ENCODE peak calls at places on chromosomes 11 and 22, in seven cellular contexts. One of them, this sample, is unnamed.

GRCh38 chr11:73348838-73349237 is 27.4 kb upstream of the RELT start:
- DNase-seq in T follicular helper cell: no peak
- DNase-seq in PC-3: no peak
- DNase-seq in AG09319: no peak
- DNase-seq in RWPE1: no peak
- DNase-seq in activated T-helper 1 cell treated with anti-CD3 and anti-CD28 coated beads, Interleukin-12 subunit alpha, Interleukin-12 subunit beta, Interleukin-2, Interleukin-4 antibody, amounts not matched to agents 30 ng/mL and 10 ng/mL and 1 ng/mL, durations not matched to agents 14 hours and 24 hours and 36 hours: no peak
- DNase-seq in astrocyte of the hippocampus: no peak
- DNase-seq in this sample: no peak

GRCh38 chr22:22710719-22711531 is 66.5 kb downstream of the GGTLC2 start:
- DNase-seq in activated T-helper 1 cell treated with anti-CD3 and anti-CD28 coated beads, Interleukin-12 subunit alpha, Interleukin-12 subunit beta, Interleukin-2, Interleukin-4 antibody, amounts not matched to agents 30 ng/mL and 10 ng/mL and 1 ng/mL, durations not matched to agents 14 hours and 24 hours and 36 hours: peak
- DNase-seq in AG09319: no peak
- DNase-seq in RWPE1: peak
- DNase-seq in PC-3: peak
- DNase-seq in astrocyte of the hippocampus: peak
- DNase-seq in T follicular helper cell: peak
- DNase-seq in this sample: peak

GRCh38 chr22:17576475-17576874 is 13.2 kb downstream of the SLC25A18 start:
- DNase-seq in T follicular helper cell: no peak
- DNase-seq in activated T-helper 1 cell treated with anti-CD3 and anti-CD28 coated beads, Interleukin-12 subunit alpha, Interleukin-12 subunit beta, Interleukin-2, Interleukin-4 antibody, amounts not matched to agents 30 ng/mL and 10 ng/mL and 1 ng/mL, durations not matched to agents 14 hours and 24 hours and 36 hours: no peak
- DNase-seq in astrocyte of the hippocampus: peak
- DNase-seq in PC-3: peak
- DNase-seq in AG09319: no peak
- DNase-seq in RWPE1: peak
- DNase-seq in this sample: peak

GRCh38 chr22:37088108-37088605 is 21.4 kb downstream of the TMPRSS6 start:
- DNase-seq in RWPE1: no peak
- DNase-seq in T follicular helper cell: no peak
- DNase-seq in astrocyte of the hippocampus: no peak
- DNase-seq in AG09319: no peak
- DNase-seq in activated T-helper 1 cell treated with anti-CD3 and anti-CD28 coated beads, Interleukin-12 subunit alpha, Interleukin-12 subunit beta, Interleukin-2, Interleukin-4 antibody, amounts not matched to agents 30 ng/mL and 10 ng/mL and 1 ng/mL, durations not matched to agents 14 hours and 24 hours and 36 hours: no peak
- DNase-seq in PC-3: peak
- DNase-seq in this sample: peak

GRCh38 chr11:119471329-119471728 is 48.4 kb upstream of the THY1 start:
- DNase-seq in astrocyte of the hippocampus: no peak
- DNase-seq in T follicular helper cell: no peak
- DNase-seq in RWPE1: no peak
- DNase-seq in AG09319: no peak
- DNase-seq in PC-3: no peak
- DNase-seq in activated T-helper 1 cell treated with anti-CD3 and anti-CD28 coated beads, Interleukin-12 subunit alpha, Interleukin-12 subunit beta, Interleukin-2, Interleukin-4 antibody, amounts not matched to agents 30 ng/mL and 10 ng/mL and 1 ng/mL, durations not matched to agents 14 hours and 24 hours and 36 hours: no peak
- DNase-seq in this sample: no peak

GRCh38 chr22:21984793-21985192 is 2.2 kb upstream of the TOP3B start:
- DNase-seq in astrocyte of the hippocampus: no peak
- DNase-seq in AG09319: no peak
- DNase-seq in PC-3: peak
- DNase-seq in activated T-helper 1 cell treated with anti-CD3 and anti-CD28 coated beads, Interleukin-12 subunit alpha, Interleukin-12 subunit beta, Interleukin-2, Interleukin-4 antibody, amounts not matched to agents 30 ng/mL and 10 ng/mL and 1 ng/mL, durations not matched to agents 14 hours and 24 hours and 36 hours: no peak
- DNase-seq in RWPE1: no peak
- DNase-seq in T follicular helper cell: no peak
- DNase-seq in this sample: peak

GRCh38 chr22:37172266-37173245 is 15.5 kb downstream of the C1QTNF6 start:
- DNase-seq in activated T-helper 1 cell treated with anti-CD3 and anti-CD28 coated beads, Interleukin-12 subunit alpha, Interleukin-12 subunit beta, Interleukin-2, Interleukin-4 antibody, amounts not matched to agents 30 ng/mL and 10 ng/mL and 1 ng/mL, durations not matched to agents 14 hours and 24 hours and 36 hours: no peak
- DNase-seq in PC-3: no peak
- DNase-seq in astrocyte of the hippocampus: no peak
- DNase-seq in RWPE1: no peak
- DNase-seq in AG09319: no peak
- DNase-seq in T follicular helper cell: no peak
- DNase-seq in this sample: no peak

GRCh38 chr11:126485021-126485781 is 129.7 kb downstream of the ST3GAL4 start:
- DNase-seq in activated T-helper 1 cell treated with anti-CD3 and anti-CD28 coated beads, Interleukin-12 subunit alpha, Interleukin-12 subunit beta, Interleukin-2, Interleukin-4 antibody, amounts not matched to agents 30 ng/mL and 10 ng/mL and 1 ng/mL, durations not matched to agents 14 hours and 24 hours and 36 hours: no peak
- DNase-seq in RWPE1: no peak
- DNase-seq in T follicular helper cell: no peak
- DNase-seq in AG09319: peak
- DNase-seq in PC-3: peak
- DNase-seq in astrocyte of the hippocampus: no peak
- DNase-seq in this sample: no peak

GRCh38 chr22:26066534-26066933 is 102.7 kb upstream of the SEZ6L start:
- DNase-seq in activated T-helper 1 cell treated with anti-CD3 and anti-CD28 coated beads, Interleukin-12 subunit alpha, Interleukin-12 subunit beta, Interleukin-2, Interleukin-4 antibody, amounts not matched to agents 30 ng/mL and 10 ng/mL and 1 ng/mL, durations not matched to agents 14 hours and 24 hours and 36 hours: no peak
- DNase-seq in PC-3: no peak
- DNase-seq in T follicular helper cell: no peak
- DNase-seq in astrocyte of the hippocampus: no peak
- DNase-seq in RWPE1: no peak
- DNase-seq in AG09319: no peak
- DNase-seq in this sample: no peak

GRCh38 chr11:128806496-128807261 is 60.4 kb downstream of the KCNJ1 start:
- DNase-seq in RWPE1: no peak
- DNase-seq in activated T-helper 1 cell treated with anti-CD3 and anti-CD28 coated beads, Interleukin-12 subunit alpha, Interleukin-12 subunit beta, Interleukin-2, Interleukin-4 antibody, amounts not matched to agents 30 ng/mL and 10 ng/mL and 1 ng/mL, durations not matched to agents 14 hours and 24 hours and 36 hours: no peak
- DNase-seq in PC-3: no peak
- DNase-seq in astrocyte of the hippocampus: no peak
- DNase-seq in T follicular helper cell: no peak
- DNase-seq in AG09319: no peak
- DNase-seq in this sample: no peak

GRCh38 chr22:42434748-42435425 is 2.7 kb upstream of the NFAM1 start:
- DNase-seq in AG09319: no peak
- DNase-seq in PC-3: no peak
- DNase-seq in activated T-helper 1 cell treated with anti-CD3 and anti-CD28 coated beads, Interleukin-12 subunit alpha, Interleukin-12 subunit beta, Interleukin-2, Interleukin-4 antibody, amounts not matched to agents 30 ng/mL and 10 ng/mL and 1 ng/mL, durations not matched to agents 14 hours and 24 hours and 36 hours: no peak
- DNase-seq in astrocyte of the hippocampus: no peak
- DNase-seq in RWPE1: no peak
- DNase-seq in T follicular helper cell: no peak
- DNase-seq in this sample: peak

GRCh38 chr11:79308429-79308828 is 132.4 kb downstream of the TENM4 start:
- DNase-seq in astrocyte of the hippocampus: no peak
- DNase-seq in PC-3: no peak
- DNase-seq in AG09319: no peak
- DNase-seq in activated T-helper 1 cell treated with anti-CD3 and anti-CD28 coated beads, Interleukin-12 subunit alpha, Interleukin-12 subunit beta, Interleukin-2, Interleukin-4 antibody, amounts not matched to agents 30 ng/mL and 10 ng/mL and 1 ng/mL, durations not matched to agents 14 hours and 24 hours and 36 hours: no peak
- DNase-seq in RWPE1: no peak
- DNase-seq in T follicular helper cell: no peak
- DNase-seq in this sample: no peak

This sample was measured in MCF 10A.